ENCODE peak calls at places on chromosomes 1 and 21, in four cellular contexts. One of them, this sample, is unnamed.

GRCh38 chr1:28240024-28240423 is 4.1 kb downstream of the ATP5IF1 start:
- DNase-seq in IMR-90: no peak
- DNase-seq in H9: no peak
- DNase-seq in H1: no peak
- DNase-seq in this sample: no peak

GRCh38 chr1:201356236-201356635 is 21.2 kb downstream of the TNNT2 start:
- DNase-seq in IMR-90: no peak
- DNase-seq in H9: no peak
- DNase-seq in H1: no peak
- DNase-seq in this sample: no peak

GRCh38 chr21:36866419-36866818 is 100.0 kb downstream of the HLCS start:
- DNase-seq in IMR-90: no peak
- DNase-seq in H9: no peak
- DNase-seq in H1: no peak
- DNase-seq in this sample: no peak

GRCh38 chr1:35945327-35945726 is 14.4 kb downstream of the AGO3 start:
- DNase-seq in IMR-90: no peak
- DNase-seq in H9: no peak
- DNase-seq in H1: no peak
- DNase-seq in this sample: no peak

GRCh38 chr21:39021475-39021832 is 161.8 kb downstream of the PSMG1 start:
- DNase-seq in IMR-90: no peak
- DNase-seq in H9: no peak
- DNase-seq in H1: no peak
- DNase-seq in this sample: peak

GRCh38 chr1:15154480-15155036 is 1.0 kb downstream of the TMEM51 start:
- DNase-seq in IMR-90: no peak
- DNase-seq in H9: peak
- DNase-seq in H1: no peak
- DNase-seq in this sample: no peak

GRCh38 chr21:34186119-34186719 is 112.8 kb downstream of the MRPS6 start:
- DNase-seq in IMR-90: no peak
- DNase-seq in H9: no peak
- DNase-seq in H1: no peak
- DNase-seq in this sample: no peak

GRCh38 chr1:231091853-231092301 is 51.8 kb upstream of the FAM89A start:
- DNase-seq in IMR-90: peak
- DNase-seq in H9: peak
- DNase-seq in H1: peak
- DNase-seq in this sample: peak

GRCh38 chr1:217274927-217275616 is 355.8 kb downstream of the GPATCH2 start:
- DNase-seq in IMR-90: peak
- DNase-seq in H9: no peak
- DNase-seq in H1: no peak
- DNase-seq in this sample: no peak

GRCh38 chr1:243939167-243939848 is 89.3 kb upstream of the AKT3 start:
- DNase-seq in IMR-90: peak
- DNase-seq in H9: no peak
- DNase-seq in H1: no peak
- DNase-seq in this sample: peak

GRCh38 chr1:121587230-121587569 is 402.4 kb downstream of the SRGAP2C start:
- DNase-seq in IMR-90: no peak
- DNase-seq in H9: no peak
- DNase-seq in H1: no peak
- DNase-seq in this sample: no peak
- H3K56ac ChIP-seq in IMR-90: no peak
- H3K56ac ChIP-seq in H9: no peak
- H3K56ac ChIP-seq in H1: no peak
- H3K56ac ChIP-seq in this sample: peak

DNA sequence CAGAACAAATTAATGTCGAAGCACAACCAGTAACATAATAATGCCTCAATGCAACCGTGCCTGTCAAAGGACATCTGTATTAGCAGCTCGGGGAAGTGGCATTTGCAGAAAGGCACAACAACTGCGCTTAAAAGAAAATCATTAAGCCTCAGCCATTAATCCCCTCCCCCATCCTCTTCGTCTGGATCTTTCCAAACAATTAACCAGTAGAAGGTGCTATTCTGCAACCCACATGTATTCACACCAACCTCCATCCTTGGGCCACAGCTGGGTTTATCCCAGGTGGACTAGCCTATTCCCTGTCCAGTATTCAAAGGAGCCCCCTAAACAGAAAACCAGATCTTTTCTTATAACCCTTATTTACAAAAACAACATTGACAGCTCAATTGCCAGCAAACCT is 2.6 kb downstream of the RERE start:
- DNase-seq in IMR-90: no peak
- DNase-seq in H9: no peak
- DNase-seq in H1: no peak
- DNase-seq in this sample: peak
- H4K5ac ChIP-seq in IMR-90: no peak
- H4K5ac ChIP-seq in H9: no peak
- H4K5ac ChIP-seq in H1: no peak
- H4K5ac ChIP-seq in this sample: no peak

GRCh38 chr1:1308756-1309524 is 543 bp downstream of the PUSL1 start:
- DNase-seq in IMR-90: no peak
- DNase-seq in H9: peak
- DNase-seq in H1: no peak
- DNase-seq in this sample: peak
- H4K8ac ChIP-seq in IMR-90: no peak
- H4K8ac ChIP-seq in H9: no peak
- H4K8ac ChIP-seq in H1: no peak
- H4K8ac ChIP-seq in this sample: no peak

GRCh38 chr1:67889940-67890567 is 56.8 kb upstream of the GNG12 start:
- DNase-seq in IMR-90: peak
- DNase-seq in H9: no peak
- DNase-seq in H1: no peak
- DNase-seq in this sample: peak

GRCh38 chr1:67890862-67891261 is 57.6 kb upstream of the GNG12 start:
- DNase-seq in IMR-90: no peak
- DNase-seq in H9: no peak
- DNase-seq in H1: no peak
- DNase-seq in this sample: no peak

GRCh38 chr1:67889466-67889865 is 56.2 kb upstream of the GNG12 start:
- DNase-seq in IMR-90: no peak
- DNase-seq in H9: no peak
- DNase-seq in H1: no peak
- DNase-seq in this sample: no peak

GRCh38 chr1:67888707-67889106 is 55.4 kb upstream of the GNG12 start:
- DNase-seq in IMR-90: peak
- DNase-seq in H9: peak
- DNase-seq in H1: no peak
- DNase-seq in this sample: peak

GRCh38 chr1:67888208-67888607 is 54.9 kb upstream of the GNG12 start:
- DNase-seq in IMR-90: no peak
- DNase-seq in H9: no peak
- DNase-seq in H1: no peak
- DNase-seq in this sample: no peak
- H3K56ac ChIP-seq in IMR-90: peak
- H3K56ac ChIP-seq in H9: no peak
- H3K56ac ChIP-seq in H1: no peak
- H3K56ac ChIP-seq in this sample: no peak

DNA sequence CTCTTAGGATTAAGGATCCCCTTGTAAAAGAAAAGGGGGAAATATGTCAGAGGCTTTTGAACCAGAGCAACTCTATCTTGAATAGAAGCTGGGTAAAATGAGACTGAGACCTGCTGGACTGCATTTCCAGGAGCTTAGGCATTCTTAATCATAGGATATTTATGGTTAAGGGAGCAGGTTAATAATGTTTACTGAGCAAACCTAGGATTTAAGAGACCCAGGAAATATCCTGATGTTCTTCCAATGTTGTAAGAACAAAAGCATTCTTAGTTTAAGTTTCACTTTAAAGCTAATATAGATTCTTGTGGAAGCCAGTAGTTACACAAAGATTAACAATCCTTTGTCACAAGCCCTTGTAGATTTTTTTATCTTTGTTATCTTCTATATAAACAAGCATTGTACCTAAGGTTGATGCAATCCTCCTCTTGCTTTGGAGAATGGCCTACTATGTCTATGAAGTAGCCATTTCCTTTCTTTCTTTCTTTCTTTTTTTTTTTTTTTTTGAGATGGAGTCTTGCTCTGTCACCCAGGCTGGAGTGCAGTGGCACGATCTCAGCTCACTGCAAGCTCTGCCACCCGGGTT is 570.2 kb upstream of the BEND5 start:
- DNase-seq in IMR-90: no peak
- DNase-seq in H9: no peak
- DNase-seq in H1: no peak
- DNase-seq in this sample: no peak
- H4K5ac ChIP-seq in IMR-90: no peak
- H4K5ac ChIP-seq in H9: no peak
- H4K5ac ChIP-seq in H1: no peak
- H4K5ac ChIP-seq in this sample: no peak